ENCODE peak calls at places on chromosome 18, in four cellular contexts. J is NCI-H2081, F is ovary, T is pancreas. I is an unnamed sample.

GRCh38 chr18:8786766-8787670 is 81.7 kb downstream of the MTCL1 start:
- DNase-seq in F (no peak), T (no peak), J (no peak), I (no peak)

GRCh38 chr18:62957885-62958472 is 242.6 kb downstream of the PHLPP1 start:
- DNase-seq in J (peak), F (no peak), T (no peak), I (no peak)

GRCh38 chr18:13178976-13179375 is 39.6 kb upstream of the LDLRAD4 start:
- DNase-seq in F (no peak), J (no peak), T (no peak), I (no peak)

GRCh38 chr18:44500820-44501670 is 179.6 kb upstream of the SETBP1 start:
- DNase-seq in F (no peak), T (no peak), J (no peak), I (no peak)

GRCh38 chr18:27685807-27686412 is 491.0 kb downstream of the CDH2 start:
- DNase-seq in T (no peak), J (peak), F (no peak), I (no peak)

GRCh38 chr18:38923136-38923535 is 1357.5 kb upstream of the CELF4 start:
- DNase-seq in J (peak), T (no peak), F (no peak), I (no peak)

GRCh38 chr18:59904051-59904601 is 4.3 kb downstream of the PMAIP1 start:
- DNase-seq in F (no peak), T (no peak), J (no peak), I (no peak)

GRCh38 chr18:13288509-13289138 is 70.1 kb downstream of the LDLRAD4 start:
- DNase-seq in T (no peak), F (no peak), J (no peak), I (no peak)

GRCh38 chr18:5463390-5463789 is 80.4 kb downstream of the EPB41L3 start:
- DNase-seq in J (no peak), F (peak), T (no peak), I (no peak)

GRCh38 chr18:12048010-12048826 is 45.4 kb upstream of the ANKRD62 start:
- DNase-seq in T (no peak), F (no peak), J (no peak), I (no peak)

GRCh38 chr18:28176933-28177827 is at the start of gene CDH2:
- DNase-seq in T (no peak), J (peak), F (peak), I (no peak)

GRCh38 chr18:45619062-45619825 is 4.0 kb downstream of the SLC14A2 start:
- DNase-seq in J (no peak), T (no peak), F (peak), I (peak)

GRCh38 chr18:25621682-25622081 is 269.7 kb upstream of the ZNF521 start:
- DNase-seq in T (no peak), J (no peak), F (no peak), I (no peak)

GRCh38 chr18:9653390-9653789 is 39.0 kb upstream of the PPP4R1 start:
- DNase-seq in F (peak), T (peak), J (peak), I (no peak)

GRCh38 chr18:21760321-21760720 is 19.7 kb downstream of the MIB1 start:
- DNase-seq in J (no peak), T (no peak), F (no peak), I (no peak)

GRCh38 chr18:7746106-7746505 is 179.0 kb downstream of the PTPRM start:
- DNase-seq in T (no peak), J (no peak), F (no peak), I (no peak)

GRCh38 chr18:24456549-24456948 is 3.9 kb upstream of the HRH4 start:
- DNase-seq in F (no peak), J (no peak), T (no peak), I (no peak)

GRCh38 chr18:37019157-37019571 is 190.2 kb downstream of the KIAA1328 start:
- DNase-seq in J (peak), T (no peak), F (no peak), I (no peak)

GRCh38 chr18:47791461-47791860 is 139.0 kb downstream of the SMAD2 start:
- DNase-seq in T (no peak), J (no peak), F (no peak), I (no peak)

GRCh38 chr18:78913395-78913794 is 66.2 kb upstream of the SALL3 start:
- DNase-seq in F (no peak), T (no peak), J (no peak), I (no peak)

GRCh38 chr18:6660334-6660733 is 69.2 kb upstream of the ARHGAP28 start:
- DNase-seq in J (no peak), T (no peak), F (no peak), I (no peak)

GRCh38 chr18:73924316-73924715 is 223.3 kb downstream of the FBXO15 start:
- DNase-seq in J (no peak), T (no peak), F (no peak), I (no peak)

GRCh38 chr18:10023853-10024638 is 110.2 kb downstream of the VAPA start:
- DNase-seq in J (peak), T (no peak), F (no peak), I (no peak)

GRCh38 chr18:8752329-8752728 is 47.0 kb downstream of the MTCL1 start:
- DNase-seq in F (no peak), J (no peak), T (no peak), I (no peak)

GRCh38 chr18:67217551-67218166 is 298.9 kb downstream of the DSEL start:
- DNase-seq in F (peak), J (peak), T (peak), I (peak)

GRCh38 chr18:45920367-45920766 is 46.8 kb downstream of the EPG5 start:
- DNase-seq in J (peak), F (peak), T (peak), I (peak)

GRCh38 chr18:78138993-78139496 is 840.6 kb upstream of the SALL3 start:
- DNase-seq in T (no peak), F (no peak), J (no peak), I (no peak)

GRCh38 chr18:9638886-9639285 is 24.5 kb upstream of the PPP4R1 start:
- DNase-seq in J (peak), T (no peak), F (no peak), I (no peak)

GRCh38 chr18:77000527-77000926 is 132.1 kb downstream of the MBP start:
- DNase-seq in T (no peak), F (peak), J (peak), I (peak)

GRCh38 chr18:62425465-62426190 is 97.2 kb upstream of the ZCCHC2 start:
- DNase-seq in T (peak), J (peak), F (peak), I (peak)

GRCh38 chr18:49716035-49716434 is 97.3 kb downstream of the ACAA2 start:
- DNase-seq in T (no peak), F (no peak), J (no peak), I (no peak)

GRCh38 chr18:79508565-79509535 is 113.1 kb downstream of the NFATC1 start:
- DNase-seq in F (peak), T (no peak), J (no peak), I (no peak)

GRCh38 chr18:45621068-45621511 is 5.8 kb downstream of the SLC14A2 start:
- DNase-seq in J (peak), F (peak), T (peak), I (no peak)

GRCh38 chr18:12461326-12461725 is 53.6 kb downstream of the PRELID3A start:
- DNase-seq in T (no peak), J (no peak), F (no peak), I (no peak)

GRCh38 chr18:28984731-28985130 is 807.8 kb upstream of the CDH2 start:
- DNase-seq in T (no peak), F (no peak), J (no peak), I (no peak)

GRCh38 chr18:70250781-70251180 is 38.1 kb upstream of the SOCS6 start:
- DNase-seq in J (no peak), F (no peak), T (no peak), I (no peak)

GRCh38 chr18:48319796-48320638 is 89.2 kb downstream of the ZBTB7C start:
- DNase-seq in F (no peak), J (peak), T (no peak), I (no peak)

GRCh38 chr18:10487161-10487560 is 32.7 kb downstream of the APCDD1 start:
- DNase-seq in J (no peak), F (no peak), T (no peak), I (no peak)

GRCh38 chr18:35747894-35748472 is 166.4 kb downstream of the GALNT1 start:
- DNase-seq in F (no peak), T (no peak), J (no peak), I (no peak)

I was measured in prostate gland.